ENCODE peak calls at places on chromosome 14, in eight cellular contexts. J is tibial nerve, I is A673, V is AG10803, L is stomach, Q is endothelial cell of umbilical vein, U is right lobe of liver, P is neural progenitor cell. T is an unnamed sample.

GRCh38 chr14:38442208-38442607 is 186.3 kb upstream of the CLEC14A start:
- DNase-seq in J (no peak), I (no peak), V (no peak), L (no peak), Q (peak; percentile 88), U (no peak), P (no peak), T (no peak)

GRCh38 chr14:57420033-57420432 is 29.6 kb downstream of the NAA30 start:
- DNase-seq in J (no peak), I (no peak), V (no peak), L (no peak), Q (no peak), U (no peak), P (no peak), T (no peak)

GRCh38 chr14:68527329-68527851 is 265.5 kb downstream of the ZFP36L1 start:
- DNase-seq in J (no peak), I (no peak), V (no peak), L (peak; percentile 50), Q (peak; percentile 40), U (no peak), P (peak; percentile 40), T (no peak)

GRCh38 chr14:71206766-71207371 is 299.6 kb downstream of the PCNX1 start:
- DNase-seq in J (no peak), I (peak; percentile 77), V (peak; percentile 90), L (peak; percentile 26), Q (peak; percentile 91), U (no peak), P (no peak), T (peak; percentile 80)

GRCh38 chr14:75013290-75013689 is 10.6 kb downstream of the EIF2B2 start:
- DNase-seq in J (no peak), I (no peak), V (no peak), L (no peak), Q (no peak), U (no peak), P (no peak), T (no peak)

GRCh38 chr14:103549361-103550311 is 12.8 kb downstream of the BAG5 start:
- DNase-seq in J (no peak), I (no peak), V (no peak), L (no peak), Q (no peak), U (no peak), P (no peak), T (no peak)

GRCh38 chr14:101062611-101063010 is 159.1 kb upstream of the RTL1 start:
- DNase-seq in J (no peak), I (no peak), V (no peak), L (no peak), Q (peak; percentile 94), U (no peak), P (no peak), T (peak; percentile 47)

GRCh38 chr14:68822132-68822651 is 29.3 kb upstream of the ZFP36L1 start:
- DNase-seq in J (no peak), I (no peak), V (no peak), L (no peak), Q (no peak), U (no peak), P (no peak), T (no peak)

DNA sequence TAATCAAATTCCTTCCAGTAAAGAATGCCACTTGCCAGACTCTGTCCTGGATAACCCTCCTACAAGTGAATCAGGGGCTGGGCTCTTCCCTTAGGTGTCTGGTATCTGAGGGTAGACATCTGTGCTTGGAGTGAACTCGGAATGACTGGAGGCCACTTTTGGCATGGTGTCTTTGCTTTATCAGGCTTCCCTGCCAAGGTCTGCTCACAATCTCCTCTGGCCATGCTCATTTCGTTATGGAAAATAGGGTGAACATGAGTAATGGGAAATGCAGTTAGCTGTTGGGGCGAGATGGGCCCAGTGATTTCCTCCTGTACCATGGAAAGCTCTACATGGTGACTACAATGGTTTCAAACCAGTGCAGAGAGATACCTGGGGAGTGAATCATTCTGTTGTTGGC is 212.9 kb downstream of the NRXN3 start:
- DNase-seq in J (no peak), I (no peak), V (no peak), L (no peak), Q (no peak), U (no peak), P (no peak), T (no peak)
- H3K4me3 ChIP-seq in J (no peak overlapping the region), I (no peak overlapping the region), V (no peak overlapping the region), L (no peak overlapping the region), Q (no peak overlapping the region), U (no peak overlapping the region), P (no peak overlapping the region), T (no peak overlapping the region)

GRCh38 chr14:93965287-93965821 is 11.0 kb downstream of the ASB2 start:
- DNase-seq in J (no peak), I (no peak), V (peak; percentile 94), L (no peak), Q (no peak), U (no peak), P (no peak), T (peak; percentile 93)

GRCh38 chr14:93964281-93964680 is 12.1 kb downstream of the ASB2 start:
- DNase-seq in J (no peak), I (no peak), V (no peak), L (no peak), Q (no peak), U (no peak), P (no peak), T (no peak)

GRCh38 chr14:93962701-93963601 is 13.4 kb downstream of the ASB2 start:
- DNase-seq in J (no peak), I (no peak), V (no peak), L (no peak), Q (no peak), U (no peak), P (no peak), T (peak; percentile 66)

GRCh38 chr14:93964820-93965286 is 11.5 kb downstream of the ASB2 start:
- DNase-seq in J (no peak), I (no peak), V (no peak), L (no peak), Q (no peak), U (no peak), P (no peak), T (no peak)

GRCh38 chr14:93963692-93964091 is 12.7 kb downstream of the ASB2 start:
- DNase-seq in J (no peak), I (no peak), V (no peak), L (no peak), Q (no peak), U (no peak), P (no peak), T (no peak)
- TF ChIP-seq CTCF in J (no peak), I (no peak), V (no peak), L (no peak), Q (no peak), U (no peak), P (no peak), T (no peak)

DNA sequence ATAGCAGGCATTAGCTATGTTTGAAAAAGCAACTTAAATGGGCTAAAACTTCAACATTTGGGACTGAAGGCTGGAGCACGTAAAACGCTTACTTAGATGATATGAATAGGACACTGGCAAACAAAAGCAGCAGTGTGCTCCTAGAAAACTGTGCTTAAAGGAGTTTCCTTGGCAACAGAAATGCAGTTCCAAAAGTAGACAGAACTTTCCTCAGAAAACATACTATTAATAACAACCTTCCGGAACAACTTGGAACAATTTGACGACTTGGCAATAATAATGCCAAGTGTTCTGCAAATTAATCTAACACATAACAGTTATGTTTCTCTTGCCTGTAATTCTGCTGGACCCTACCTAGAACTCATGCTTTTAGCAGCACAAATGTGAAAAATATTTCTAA is 235.4 kb upstream of the NPAS3 start:
- DNase-seq in J (no peak), I (no peak), V (peak; percentile 66), L (no peak), Q (peak; percentile 20), U (no peak), P (no peak), T (peak; percentile 38)
- H3K4me3 ChIP-seq in J (no peak overlapping the region), I (no peak overlapping the region), V (no peak overlapping the region), L (no peak overlapping the region), Q (no peak overlapping the region), U (no peak overlapping the region), P (no peak overlapping the region), T (no peak overlapping the region)

DNA sequence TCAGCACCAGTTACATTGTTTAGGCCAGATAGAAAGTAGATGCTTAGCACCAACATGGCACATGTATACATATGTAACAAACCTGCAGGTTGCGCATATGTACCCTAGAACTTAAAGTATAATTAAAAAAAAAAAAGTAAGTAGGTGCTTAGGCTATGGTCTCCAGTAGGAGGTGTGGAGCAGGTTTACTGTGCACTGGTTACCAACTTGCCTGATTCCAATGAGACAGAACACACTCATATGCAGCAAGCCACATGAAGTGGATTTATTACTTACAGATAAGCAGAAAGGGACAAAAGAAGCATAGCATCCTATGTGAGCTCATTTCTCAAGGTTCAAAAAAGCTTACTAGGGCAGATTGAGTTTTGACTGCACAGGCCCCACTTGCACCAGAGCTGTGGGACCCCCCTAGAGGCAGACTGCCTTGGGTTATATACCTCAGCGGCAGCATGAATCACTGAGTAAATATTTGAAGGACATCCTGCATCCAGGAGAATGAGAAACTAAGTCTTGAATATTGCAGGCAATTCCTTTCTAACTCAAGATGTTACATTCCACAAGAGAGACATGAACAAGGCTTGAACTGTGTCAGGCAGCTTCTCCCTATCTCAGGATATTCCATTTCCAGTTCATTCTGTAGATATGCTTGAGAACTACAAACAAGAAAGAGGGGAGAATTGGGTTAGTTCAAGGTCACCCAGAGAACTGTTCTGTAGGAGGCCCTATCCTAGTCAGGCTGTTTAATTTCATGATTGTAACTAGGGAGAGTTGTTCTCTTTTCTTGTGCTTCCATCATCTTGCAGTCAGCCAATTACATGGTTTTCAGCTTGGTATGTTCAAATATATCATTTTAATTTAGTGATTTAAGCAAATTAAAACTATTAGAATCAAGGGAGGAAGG is 30.1 kb downstream of the LRFN5 start:
- DNase-seq in J (no peak), I (no peak), V (no peak), L (no peak), Q (no peak), U (no peak), P (no peak), T (peak; percentile 55)
- TF ChIP-seq CTCF in J (no peak), I (peak; percentile 12), V (no peak), L (no peak), Q (no peak), U (no peak), P (no peak), T (peak; percentile 17)

DNA sequence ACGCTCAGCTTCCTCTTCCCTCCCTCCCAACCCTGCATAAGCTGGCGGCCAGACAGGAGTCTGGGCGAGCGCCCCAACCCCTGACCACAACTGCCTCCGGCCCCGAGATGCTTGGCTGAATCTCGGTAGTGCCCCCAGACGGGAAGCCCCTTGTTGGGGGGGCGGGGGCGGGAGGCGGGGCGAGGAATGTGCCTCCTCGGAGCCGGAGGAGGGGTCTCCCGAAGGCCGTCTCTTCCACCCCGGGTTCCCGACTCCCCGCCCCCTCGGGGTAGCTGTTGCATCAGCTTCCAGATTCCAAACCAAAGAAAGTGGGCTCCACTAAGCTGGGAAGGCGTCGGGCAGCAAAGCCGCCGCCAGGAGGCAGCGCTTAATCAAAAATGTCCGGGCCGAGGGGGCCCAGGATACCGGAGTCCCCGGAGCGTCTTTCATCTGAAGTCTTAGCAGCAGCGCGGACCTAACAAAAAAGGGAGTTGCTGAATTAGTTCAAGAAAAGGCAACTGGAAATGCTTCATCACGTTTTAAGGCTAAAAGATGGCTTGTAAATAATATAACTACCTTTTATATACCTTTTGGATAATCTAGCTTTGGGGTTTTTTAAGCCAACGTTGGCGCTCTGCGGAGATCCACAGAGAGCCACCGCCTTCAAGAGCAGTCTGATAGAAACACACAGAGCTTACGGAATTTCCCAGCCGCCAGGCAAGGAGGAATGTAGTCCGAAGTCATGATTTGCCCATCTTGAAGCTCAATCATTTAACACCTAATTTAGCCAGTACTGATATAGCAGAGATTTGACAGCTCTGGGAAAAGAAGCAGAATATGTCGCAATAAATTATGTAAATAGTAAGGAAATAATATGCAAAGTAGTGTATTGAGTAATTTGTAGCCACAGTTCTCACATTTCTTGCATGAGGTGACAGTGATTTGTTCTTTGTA is 6.8 kb upstream of the MRPL52 start:
- DNase-seq in J (peak; percentile 56), I (peak; percentile 93), V (peak; percentile 89), L (peak; percentile 74), Q (peak; percentile 91), U (peak; percentile 78), P (peak; percentile 96), T (peak; percentile 94)
- H3K4me3 ChIP-seq in J (peak overlapping the region; percentile 58), I (peak overlapping the region; percentile 29), V (peak overlapping the region; percentile 48), L (peak overlapping the region; percentile 53), Q (peak overlapping the region; percentile 32), U (peak overlapping the region; percentile 28), P (peak overlapping the region; percentile 57), T (peak overlapping the region; percentile 32)